ENCODE peak calls at places on chromosome 16, in ten cellular contexts. L, J, F, M, V, W, A, E, S and U are unnamed samples.

GRCh38 chr16:53159781-53160436 is 105.1 kb downstream of the CHD9 start:
- DNase-seq in V (peak; percentile 46), W (peak; percentile 18), E (peak; percentile 75), L (no peak), F (no peak), J (no peak), A (no peak), S (peak; percentile 15), M (peak; percentile 26), U (peak; percentile 32)

GRCh38 chr16:56211471-56211944 is 20.2 kb downstream of the GNAO1 start:
- DNase-seq in L (no peak), E (no peak), J (no peak), F (no peak), M (no peak), W (no peak), S (no peak), V (no peak), A (no peak), U (no peak)

GRCh38 chr16:57594531-57595031 is 33.8 kb upstream of the ADGRG1 start:
- DNase-seq in A (no peak), M (no peak), J (no peak), W (no peak), S (no peak), F (no peak), L (peak; percentile 23), V (no peak), E (no peak), U (no peak)

GRCh38 chr16:82955836-82956348 is 329.1 kb downstream of the CDH13 start:
- DNase-seq in W (no peak), A (no peak), J (no peak), M (no peak), S (no peak), L (no peak), F (no peak), E (no peak), V (no peak), U (no peak)

GRCh38 chr16:15055141-15056053 is 477 bp downstream of the NTAN1 start:
- DNase-seq in A (peak; percentile 53), S (no peak), J (no peak), L (peak; percentile 66), V (peak; percentile 30), E (peak; percentile 39), W (no peak), F (peak; percentile 69), M (no peak), U (no peak)

GRCh38 chr16:53071748-53072301 is 17.0 kb downstream of the CHD9 start:
- DNase-seq in J (no peak), A (no peak), S (no peak), V (no peak), M (no peak), W (no peak), E (peak; percentile 87), F (peak; percentile 85), L (peak; percentile 72), U (no peak)

GRCh38 chr16:89072216-89073130 is 21.2 kb upstream of the ACSF3 start:
- DNase-seq in A (no peak), M (no peak), J (no peak), W (no peak), E (peak; percentile 24), L (no peak), F (no peak), V (no peak), S (no peak), U (peak; percentile 40)

GRCh38 chr16:66899310-66899944 is 19.1 kb downstream of the PDP2 start:
- DNase-seq in V (no peak), M (no peak), A (no peak), S (no peak), L (no peak), F (no peak), W (no peak), E (peak; percentile 66), J (no peak), U (no peak)

GRCh38 chr16:52456368-52456767 is 90.6 kb downstream of the TOX3 start:
- DNase-seq in A (no peak), W (no peak), S (no peak), M (no peak), E (no peak), L (no peak), J (no peak), F (no peak), V (no peak), U (no peak)

GRCh38 chr16:89600427-89600826 is 13.0 kb upstream of the DPEP1 start:
- DNase-seq in S (no peak), L (no peak), M (no peak), E (no peak), W (no peak), V (no peak), J (no peak), F (no peak), A (no peak), U (no peak)

GRCh38 chr16:25796239-25796638 is 104.5 kb downstream of the HS3ST4 start:
- DNase-seq in L (no peak), A (no peak), V (no peak), W (no peak), J (no peak), S (no peak), M (no peak), F (no peak), E (no peak), U (no peak)

GRCh38 chr16:3246876-3247275 is 9.6 kb downstream of the MEFV start:
- DNase-seq in F (no peak), V (no peak), J (no peak), W (no peak), E (no peak), M (no peak), A (no peak), L (no peak), S (no peak), U (no peak)

GRCh38 chr16:31063495-31063842 is 10.6 kb downstream of the ZNF668 start:
- DNase-seq in M (no peak), S (no peak), F (no peak), L (no peak), V (no peak), E (no peak), J (no peak), A (no peak), W (no peak), U (no peak)

GRCh38 chr16:27468941-27469531 is 67.1 kb downstream of the IL21R start:
- DNase-seq in M (no peak), S (no peak), J (no peak), W (no peak), E (no peak), F (no peak), L (no peak), A (no peak), V (no peak), U (no peak)

GRCh38 chr16:58243528-58244004 is 45.7 kb upstream of the CSNK2A2 start:
- DNase-seq in E (no peak), V (no peak), A (no peak), W (no peak), S (no peak), F (no peak), L (no peak), J (no peak), M (no peak), U (no peak)

GRCh38 chr16:73202176-73202729 is 154.3 kb upstream of the ZFHX3 start:
- DNase-seq in A (no peak), M (no peak), J (no peak), L (no peak), S (peak; percentile 71), E (peak; percentile 91), V (no peak), F (no peak), W (peak; percentile 93), U (peak; percentile 91)

GRCh38 chr16:52552643-52553042 is 5.7 kb upstream of the TOX3 start:
- DNase-seq in F (no peak), S (no peak), E (no peak), L (no peak), W (no peak), V (no peak), A (no peak), J (peak; percentile 79), M (no peak), U (no peak)

GRCh38 chr16:69107311-69107962 is 2.0 kb downstream of the HAS3 start:
- DNase-seq in M (no peak), E (peak; percentile 20), V (no peak), A (no peak), S (no peak), J (no peak), F (peak; percentile 51), L (peak; percentile 65), W (no peak), U (no peak)

GRCh38 chr16:22347100-22347820 is 27.2 kb downstream of the CDR2 start:
- DNase-seq in L (no peak), V (no peak), J (no peak), A (no peak), S (no peak), E (no peak), M (no peak), W (no peak), F (peak; percentile 55), U (no peak)
- H3K4me3 ChIP-seq in L (no peak overlapping the region), V (no peak overlapping the region), J (no peak overlapping the region), A (no peak overlapping the region), S (no peak overlapping the region), E (no peak overlapping the region), M (no peak overlapping the region), W (no peak overlapping the region), F (no peak overlapping the region), U (no peak overlapping the region)

GRCh38 chr16:47142469-47143328 is 1.0 kb downstream of the NETO2 start:
- DNase-seq in V (peak; percentile 25), S (peak; percentile 14), W (no peak), A (no peak), E (peak; percentile 38), F (peak; percentile 23), J (no peak), L (no peak), M (no peak), U (no peak)
- TF ChIP-seq CTCF in V (no peak), S (no peak), W (no peak), A (no peak), E (no peak), F (no peak), J (no peak), L (no peak), M (no peak), U (no peak)

DNA sequence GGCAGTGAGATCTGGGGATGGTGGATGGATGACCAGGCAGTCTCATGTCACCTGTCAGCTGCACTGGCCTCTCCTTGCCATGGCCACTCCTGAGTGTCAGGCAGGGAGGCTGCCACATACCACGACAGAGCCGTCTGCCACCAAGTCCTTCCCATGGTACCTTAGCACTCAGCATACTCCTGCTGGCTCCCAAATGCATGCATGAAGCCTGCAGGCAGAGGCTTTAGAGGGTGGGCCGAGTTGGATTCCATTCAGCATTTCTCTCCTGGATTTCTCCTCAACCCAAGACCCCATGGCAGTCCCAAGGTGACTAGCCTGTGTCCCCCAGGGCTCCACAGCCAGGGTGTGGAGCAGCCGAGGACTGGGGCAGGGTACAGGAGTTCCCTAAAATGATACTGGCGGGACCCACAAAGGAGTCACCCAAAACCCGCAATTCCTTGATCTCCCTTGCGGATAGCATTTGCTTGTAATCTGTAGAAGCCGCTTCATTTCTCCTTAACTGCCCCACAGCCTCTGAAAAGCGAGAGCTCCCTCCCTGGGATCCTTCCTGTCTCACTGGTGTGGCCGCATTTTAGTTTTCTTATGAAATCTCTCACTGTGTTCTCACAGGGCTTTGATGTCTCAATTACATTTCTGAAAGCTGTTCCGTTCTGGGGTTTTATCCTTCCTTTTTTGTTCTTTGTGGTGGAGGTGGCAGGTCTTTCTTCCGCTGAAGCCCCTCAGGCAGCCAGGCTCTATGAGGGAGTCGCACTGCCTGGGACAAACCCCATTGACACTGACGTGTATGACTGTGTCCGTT is 141.4 kb downstream of the SOCS1 start:
- DNase-seq in L (peak; percentile 28), V (no peak), A (no peak), S (no peak), J (no peak), W (no peak), E (no peak), F (no peak), M (no peak), U (no peak)
- H3K4me3 ChIP-seq in L (no peak overlapping the region), V (no peak overlapping the region), A (no peak overlapping the region), S (no peak overlapping the region), J (no peak overlapping the region), W (no peak overlapping the region), E (no peak overlapping the region), F (no peak overlapping the region), M (no peak overlapping the region), U (no peak overlapping the region)

GRCh38 chr16:17461951-17462729 is 8.6 kb downstream of the XYLT1 start:
- DNase-seq in M (no peak), W (no peak), F (no peak), V (no peak), E (no peak), S (no peak), L (peak; percentile 37), A (no peak), J (no peak), U (no peak)
- TF ChIP-seq CTCF in M (no peak), W (no peak), F (no peak), V (no peak), E (no peak), S (no peak), L (no peak), A (no peak), J (no peak), U (no peak)